ENCODE peak calls at places on chromosomes 3 and 15, in six cellular contexts. P is K562, C is HepG2, D is SK-N-SH, U is H1, E is GM12878. Y is an unnamed sample.

GRCh38 chr3:65811050-65811766 is 227.5 kb downstream of the MAGI1 start:
- DNase-seq in D (no peak), P (no peak), E (no peak), C (no peak), U (no peak), Y (no peak)

GRCh38 chr15:35466476-35466875 is 79.5 kb downstream of the DPH6 start:
- DNase-seq in D (no peak), E (no peak), P (no peak), U (no peak), C (no peak), Y (no peak)

GRCh38 chr3:37945407-37945802 is 45.2 kb upstream of the VILL start:
- DNase-seq in P (no peak), U (peak; percentile 37), E (no peak), D (peak; percentile 65), C (no peak), Y (no peak)

GRCh38 chr3:120601554-120601953 is 5.4 kb downstream of the NDUFB4 start:
- DNase-seq in C (no peak), D (peak; percentile 59), E (no peak), P (no peak), U (no peak), Y (no peak)

GRCh38 chr3:41369838-41370237 is 170.5 kb downstream of the CTNNB1 start:
- DNase-seq in C (no peak), D (peak; percentile 44), U (no peak), P (no peak), E (no peak), Y (no peak)

GRCh38 chr3:127365383-127365782 is 77.5 kb upstream of the PRR20G start:
- DNase-seq in D (no peak), U (no peak), E (no peak), P (no peak), C (no peak), Y (no peak)

GRCh38 chr3:126888186-126888760 is 94.6 kb upstream of the PLXNA1 start:
- DNase-seq in D (no peak), U (no peak), C (no peak), E (no peak), P (no peak), Y (no peak)

GRCh38 chr15:36356978-36357582 is 222.3 kb upstream of the CDIN1 start:
- DNase-seq in U (no peak), D (peak; percentile 21), C (no peak), E (no peak), P (no peak), Y (no peak)

GRCh38 chr3:171699611-171700010 is 110.7 kb downstream of the PLD1 start:
- DNase-seq in P (no peak), U (no peak), D (no peak), E (no peak), C (no peak), Y (no peak)

GRCh38 chr15:77019476-77020331 is 24.8 kb downstream of the PSTPIP1 start:
- DNase-seq in P (no peak), D (no peak), U (no peak), E (no peak), C (no peak), Y (no peak)

GRCh38 chr15:100111103-100112060 is 230.4 kb downstream of the ADAMTS17 start:
- DNase-seq in E (no peak), D (no peak), C (peak; percentile 14), P (peak; percentile 11), U (no peak), Y (peak; percentile 84)

GRCh38 chr3:124620600-124621063 is 109.6 kb upstream of the UMPS start:
- DNase-seq in E (peak; percentile 38), D (no peak), C (peak; percentile 96), P (peak; percentile 83), U (no peak), Y (no peak)

GRCh38 chr3:50251220-50251619 is 15.2 kb downstream of the GNAI2 start:
- DNase-seq in D (no peak), C (no peak), P (no peak), U (no peak), E (no peak), Y (no peak)

GRCh38 chr3:118943597-118943996 is 91.0 kb downstream of the IGSF11 start:
- DNase-seq in E (no peak), D (peak; percentile 13), C (no peak), U (no peak), P (peak; percentile 22), Y (no peak)

GRCh38 chr3:132817646-132818177 is 95.5 kb upstream of the NPHP3 start:
- DNase-seq in C (no peak), D (no peak), E (no peak), P (no peak), U (no peak), Y (no peak)

GRCh38 chr15:37520026-37520425 is 414.4 kb upstream of the TMCO5A start:
- DNase-seq in E (no peak), U (no peak), P (no peak), D (no peak), C (no peak), Y (no peak)

GRCh38 chr3:170470063-170471006 is 51.7 kb downstream of the CLDN11 start:
- DNase-seq in C (no peak), D (no peak), P (no peak), E (no peak), U (peak; percentile 26), Y (no peak)

GRCh38 chr3:161371441-161372320 is at the start of gene SPTSSB:
- DNase-seq in C (peak; percentile 42), U (peak; percentile 87), D (peak; percentile 84), E (no peak), P (peak; percentile 9), Y (no peak)

GRCh38 chr3:152943645-152944044 is 108.7 kb downstream of the P2RY1 start:
- DNase-seq in D (no peak), U (no peak), P (no peak), E (no peak), C (no peak), Y (no peak)

GRCh38 chr3:186280737-186281136 is 81.3 kb downstream of the DGKG start:
- DNase-seq in C (no peak), U (no peak), E (no peak), P (no peak), D (no peak), Y (no peak)

GRCh38 chr15:73683624-73684536 is at the start of gene CD276:
- DNase-seq in U (peak; percentile 80), E (no peak), D (peak; percentile 91), P (peak; percentile 72), C (peak; percentile 61), Y (no peak)
- TF ChIP-seq CTCF in U (peak; percentile 42), E (no peak), D (peak; percentile 53), P (peak; percentile 39), C (peak; percentile 79), Y (no peak)

GRCh38 chr3:179902061-179902460 is 134.7 kb downstream of the PEX5L start:
- DNase-seq in E (no peak), D (peak; percentile 5), U (no peak), C (no peak), P (no peak), Y (no peak)

DNA sequence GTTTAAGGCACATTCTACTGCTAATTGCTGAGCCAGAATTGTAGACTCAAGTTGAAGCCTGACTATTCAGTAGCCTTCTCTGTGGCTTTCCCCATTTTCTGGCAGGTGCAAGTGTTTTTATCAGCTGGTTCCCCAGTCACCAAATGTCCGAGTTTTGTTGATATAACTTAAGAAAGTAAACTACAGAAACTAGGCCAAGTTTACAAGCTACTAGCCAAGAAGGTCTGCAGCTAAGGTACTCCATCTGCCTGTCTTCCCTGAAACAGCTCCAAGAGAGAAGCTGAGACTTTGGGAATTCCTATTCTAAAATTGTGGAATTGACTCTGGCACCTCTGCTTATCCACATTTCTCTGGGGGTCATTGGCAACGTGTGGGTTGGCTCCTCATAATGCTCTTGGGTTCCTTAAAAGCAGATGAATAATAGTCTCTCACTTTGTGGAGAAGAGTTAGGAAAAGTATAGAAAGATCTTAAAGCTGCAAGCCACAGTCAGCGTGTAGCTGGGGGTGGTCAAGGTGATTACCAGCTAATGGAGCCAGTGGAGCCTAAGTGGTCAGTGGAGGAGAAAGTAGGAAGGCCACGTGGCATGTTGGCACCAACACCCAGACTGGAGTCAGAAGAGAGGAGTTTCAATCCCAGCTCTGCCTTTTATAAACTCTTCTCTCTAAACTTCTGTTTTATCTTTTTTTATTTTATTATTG is 128.8 kb downstream of the PEX5L start:
- DNase-seq in E (no peak), C (no peak), D (no peak), U (no peak), P (no peak), Y (no peak)
- H3K27ac ChIP-seq in E (no peak overlapping the region), C (no peak overlapping the region), D (no peak overlapping the region), U (no peak overlapping the region), P (no peak overlapping the region), Y (no peak overlapping the region)

GRCh38 chr3:71129611-71130515 is 453.7 kb downstream of the FOXP1 start:
- DNase-seq in D (no peak), U (no peak), C (no peak), P (no peak), E (no peak), Y (peak; percentile 13)
- TF ChIP-seq GABPA in D (no peak), U (no peak), C (no peak), P (no peak), E (no peak), Y (no peak)

GRCh38 chr3:196985954-196986885 is 17.6 kb upstream of the PIGZ start:
- DNase-seq in E (no peak), D (no peak), C (peak; percentile 63), U (no peak), P (no peak), Y (no peak)
- TF ChIP-seq CTCF in E (no peak), D (peak; percentile 30), C (no peak), U (peak; percentile 18), P (no peak), Y (no peak)

DNA sequence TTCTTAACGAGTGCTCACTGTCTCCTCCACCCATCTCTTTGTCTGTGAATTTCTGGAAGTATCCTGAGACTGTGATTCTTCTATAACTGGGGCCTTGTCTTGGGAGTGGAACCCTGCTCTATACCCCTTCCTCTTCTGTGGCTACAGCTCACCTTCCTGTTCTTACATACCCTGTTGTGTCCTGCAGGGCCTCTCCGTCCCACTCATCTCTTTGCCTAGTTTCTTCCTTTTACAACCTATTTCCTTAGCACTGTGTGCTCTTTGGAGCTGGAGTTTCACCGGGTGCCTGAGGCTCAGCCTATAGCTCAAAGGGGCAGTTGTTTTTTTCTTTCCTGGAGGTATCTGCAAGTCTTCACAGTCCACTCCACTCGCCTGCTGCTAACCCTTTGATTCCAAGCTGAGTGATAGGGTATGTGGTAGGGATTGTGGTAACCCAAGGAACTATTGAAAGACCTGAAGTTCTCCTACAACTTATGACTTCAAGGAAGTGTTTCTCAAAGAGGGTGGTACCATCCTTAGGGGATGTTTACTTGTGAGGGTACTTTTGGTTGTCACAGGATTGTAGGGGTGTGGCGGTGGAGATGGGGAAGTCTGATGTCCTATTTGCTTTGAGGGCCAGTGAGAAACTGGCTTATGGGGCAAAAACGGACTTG is 66.6 kb upstream of the ARL8B start:
- DNase-seq in P (no peak), D (no peak), C (no peak), U (no peak), E (no peak), Y (peak; percentile 78)
- H3K27ac ChIP-seq in P (no peak overlapping the region), D (no peak overlapping the region), C (no peak overlapping the region), U (no peak overlapping the region), E (no peak overlapping the region), Y (peak overlapping the region; percentile 50)

GRCh38 chr15:60464836-60465630 is 13.9 kb downstream of the ICE2 start:
- DNase-seq in P (no peak), D (no peak), C (no peak), U (no peak), E (no peak), Y (no peak)
- TF ChIP-seq GABPA in P (no peak), D (no peak), C (no peak), U (no peak), E (no peak), Y (no peak)

GRCh38 chr3:908839-909238 is 184.0 kb upstream of the CNTN6 start:
- DNase-seq in P (no peak), E (no peak), U (no peak), D (peak; percentile 5), C (no peak), Y (no peak)
- TF ChIP-seq CTCF in P (no peak), E (no peak), U (peak; percentile 82), D (peak; percentile 13), C (no peak), Y (no peak)